ENCODE peak calls at places on chromosomes 11 and 22, in six cellular contexts. U, P, I, G, F and M are unnamed samples.

GRCh38 chr11:85751738-85752137 is 59.2 kb downstream of the SYTL2 start:
- DNase-seq in G (no peak), U (no peak), I (no peak), P (no peak), F (no peak), M (no peak)

GRCh38 chr11:67572747-67573419 is 10.7 kb upstream of the GSTP1 start:
- DNase-seq in U (no peak), I (peak), P (peak), G (no peak), F (no peak), M (no peak)

GRCh38 chr11:6200975-6201374 is 2.0 kb downstream of the OR52W1 start:
- DNase-seq in I (no peak), U (no peak), G (no peak), F (peak), P (no peak), M (no peak)

GRCh38 chr22:45292675-45293402 is 8.1 kb downstream of the UPK3A start:
- DNase-seq in G (no peak), P (no peak), F (no peak), I (no peak), U (no peak), M (no peak)

GRCh38 chr11:60767388-60767811 is 10.7 kb downstream of the MS4A15 start:
- DNase-seq in U (no peak), F (no peak), G (no peak), P (no peak), I (no peak), M (peak)

GRCh38 chr11:83971063-83971462 is 684.9 kb upstream of the CCDC90B start:
- DNase-seq in U (no peak), I (peak), F (no peak), P (no peak), G (no peak), M (no peak)

GRCh38 chr11:123478352-123478986 is 48.4 kb downstream of the GRAMD1B start:
- DNase-seq in I (peak), U (no peak), P (peak), F (peak), G (no peak), M (peak)

GRCh38 chr11:117182551-117182935 is 4.0 kb downstream of the SIDT2 start:
- DNase-seq in G (no peak), I (no peak), U (no peak), P (no peak), F (no peak), M (no peak)

GRCh38 chr11:33652001-33652400 is 48.6 kb downstream of the C11orf91 start:
- DNase-seq in U (no peak), G (no peak), I (no peak), P (no peak), F (no peak), M (peak)

GRCh38 chr22:19060356-19061009 is 61.7 kb downstream of the DGCR2 start:
- DNase-seq in U (no peak), G (no peak), I (peak), F (no peak), P (no peak), M (no peak)

GRCh38 chr11:12812849-12813248 is 138.6 kb downstream of the TEAD1 start:
- DNase-seq in I (no peak), F (no peak), G (no peak), U (no peak), P (no peak), M (no peak)

GRCh38 chr22:23520875-23521441 is 59.1 kb downstream of the IGLL1 start:
- DNase-seq in P (no peak), U (no peak), I (no peak), G (no peak), F (no peak), M (peak)

GRCh38 chr11:36540998-36541397 is 26.8 kb upstream of the RAG1 start:
- DNase-seq in F (peak), P (no peak), I (peak), U (no peak), G (no peak), M (peak)

GRCh38 chr22:44661070-44661469 is 40.9 kb upstream of the PRR5 start:
- DNase-seq in G (no peak), F (no peak), U (no peak), P (no peak), I (no peak), M (no peak)

GRCh38 chr11:72721689-72722049 is 30.5 kb downstream of the ARAP1 start:
- DNase-seq in F (no peak), P (no peak), U (no peak), I (no peak), G (peak), M (no peak)

GRCh38 chr11:36141595-36141994 is 147.6 kb downstream of the COMMD9 start:
- DNase-seq in U (no peak), I (no peak), P (no peak), G (no peak), F (no peak), M (no peak)

GRCh38 chr11:119222308-119222707 is 16.2 kb downstream of the CBL start:
- DNase-seq in I (no peak), F (no peak), U (no peak), G (no peak), P (no peak), M (peak)

GRCh38 chr11:13169709-13170108 is 107.9 kb upstream of the BMAL1 start:
- DNase-seq in U (no peak), F (no peak), P (no peak), G (no peak), I (peak), M (peak)

GRCh38 chr11:45091563-45092392 is 54.7 kb upstream of the PRDM11 start:
- DNase-seq in F (peak), P (no peak), I (no peak), U (no peak), G (no peak), M (no peak)

GRCh38 chr11:48124880-48125279 is 91.7 kb upstream of the OR4B1 start:
- DNase-seq in U (no peak), F (no peak), G (no peak), P (no peak), I (no peak), M (no peak)

GRCh38 chr11:82996966-82997606 is 74.6 kb downstream of the RAB30 start:
- DNase-seq in U (no peak), G (no peak), F (no peak), P (no peak), I (peak), M (no peak)

GRCh38 chr11:6531267-6531752 is 34.2 kb downstream of the DNHD1 start:
- DNase-seq in U (no peak), G (no peak), I (peak), P (peak), F (no peak), M (peak)

GRCh38 chr22:43162412-43163150 is 11.2 kb downstream of the TSPO start:
- DNase-seq in I (no peak), U (no peak), F (peak), G (no peak), P (no peak), M (no peak)